ENCODE peak calls at places on chromosomes 4 and X, in five cellular contexts. N is H9, D is mesenchymal stem cell, S is trophoblast cell, X is H1. W is an unnamed sample.

GRCh38 chr4:9825049-9825448 is 43.6 kb downstream of the DRD5 start:
- DNase-seq in N (no peak), D (no peak), S (no peak), X (no peak), W (no peak)

GRCh38 chr4:117577686-117578085 is 456.6 kb upstream of the NDST3 start:
- DNase-seq in N (no peak), D (peak), S (peak), X (no peak), W (no peak)

GRCh38 chr4:185115827-185116232 is 27.2 kb upstream of the SLC25A4 start:
- DNase-seq in N (peak), D (peak), S (peak), X (peak), W (no peak)

GRCh38 chr4:68132342-68132741 is 2.7 kb upstream of the TMPRSS11F start:
- DNase-seq in N (no peak), D (no peak), S (no peak), X (no peak), W (no peak)

GRCh38 chrX:43266487-43266886 is 389.6 kb upstream of the MAOA start:
- DNase-seq in N (no peak), D (no peak), S (no peak), X (no peak), W (no peak)

GRCh38 chr4:151029537-151029936 is 14.5 kb upstream of the LRBA start:
- DNase-seq in N (no peak), D (no peak), S (no peak), X (no peak), W (no peak)

GRCh38 chr4:184649971-184650855 is 675 bp downstream of the PRIMPOL start:
- DNase-seq in N (no peak), D (peak), S (peak), X (no peak), W (peak)

GRCh38 chrX:56745019-56745418 is 16.0 kb downstream of the NBDY start:
- DNase-seq in N (no peak), D (peak), S (peak), X (no peak), W (no peak)

GRCh38 chr4:128768373-128768996 is 41.0 kb upstream of the JADE1 start:
- DNase-seq in N (no peak), D (peak), S (peak), X (no peak), W (no peak)

GRCh38 chr4:158826882-158827281 is 58.1 kb downstream of the FNIP2 start:
- DNase-seq in N (no peak), D (no peak), S (peak), X (no peak), W (no peak)

GRCh38 chr4:1421650-1422049 is 15.4 kb upstream of the NKX1-1 start:
- DNase-seq in N (no peak), D (no peak), S (no peak), X (no peak), W (no peak)

GRCh38 chr4:53576676-53577372 is 14.5 kb downstream of the LNX1 start:
- DNase-seq in N (no peak), D (peak), S (peak), X (no peak), W (no peak)

GRCh38 chrX:261167-261857 is 19.9 kb upstream of the PLCXD1 start:
- DNase-seq in N (peak), D (peak), S (no peak), X (no peak), W (no peak)

GRCh38 chr4:109801099-109801789 is 555 bp downstream of the CFI start:
- DNase-seq in N (no peak), D (no peak), S (no peak), X (no peak), W (no peak)

GRCh38 chrX:13690836-13691235 is 1.9 kb downstream of the RAB9A start:
- DNase-seq in N (no peak), D (no peak), S (peak), X (no peak), W (no peak)

GRCh38 chr4:47419296-47419695 is 44.2 kb downstream of the COMMD8 start:
- DNase-seq in N (no peak), D (no peak), S (no peak), X (no peak), W (no peak)

GRCh38 chr4:147571021-147571770 is 46.0 kb upstream of the TMEM184C start:
- DNase-seq in N (no peak), D (peak), S (no peak), X (no peak), W (no peak)
- H3K23ac ChIP-seq in N (no peak), D (no peak), S (no peak), X (no peak), W (no peak)

GRCh38 chr4:121555315-121556107 is 141.3 kb downstream of the ANXA5 start:
- DNase-seq in N (no peak), D (no peak), S (peak), X (no peak), W (no peak)

GRCh38 chr4:121554377-121554776 is 142.4 kb downstream of the ANXA5 start:
- DNase-seq in N (no peak), D (no peak), S (no peak), X (no peak), W (no peak)

GRCh38 chr4:121551881-121552280 is 144.9 kb downstream of the ANXA5 start:
- DNase-seq in N (no peak), D (peak), S (no peak), X (no peak), W (no peak)

GRCh38 chr4:121551271-121551670 is 145.5 kb downstream of the ANXA5 start:
- DNase-seq in N (no peak), D (no peak), S (peak), X (no peak), W (no peak)
- H2BK12ac ChIP-seq in N (no peak), D (no peak), S (no peak), X (no peak), W (no peak)

DNA sequence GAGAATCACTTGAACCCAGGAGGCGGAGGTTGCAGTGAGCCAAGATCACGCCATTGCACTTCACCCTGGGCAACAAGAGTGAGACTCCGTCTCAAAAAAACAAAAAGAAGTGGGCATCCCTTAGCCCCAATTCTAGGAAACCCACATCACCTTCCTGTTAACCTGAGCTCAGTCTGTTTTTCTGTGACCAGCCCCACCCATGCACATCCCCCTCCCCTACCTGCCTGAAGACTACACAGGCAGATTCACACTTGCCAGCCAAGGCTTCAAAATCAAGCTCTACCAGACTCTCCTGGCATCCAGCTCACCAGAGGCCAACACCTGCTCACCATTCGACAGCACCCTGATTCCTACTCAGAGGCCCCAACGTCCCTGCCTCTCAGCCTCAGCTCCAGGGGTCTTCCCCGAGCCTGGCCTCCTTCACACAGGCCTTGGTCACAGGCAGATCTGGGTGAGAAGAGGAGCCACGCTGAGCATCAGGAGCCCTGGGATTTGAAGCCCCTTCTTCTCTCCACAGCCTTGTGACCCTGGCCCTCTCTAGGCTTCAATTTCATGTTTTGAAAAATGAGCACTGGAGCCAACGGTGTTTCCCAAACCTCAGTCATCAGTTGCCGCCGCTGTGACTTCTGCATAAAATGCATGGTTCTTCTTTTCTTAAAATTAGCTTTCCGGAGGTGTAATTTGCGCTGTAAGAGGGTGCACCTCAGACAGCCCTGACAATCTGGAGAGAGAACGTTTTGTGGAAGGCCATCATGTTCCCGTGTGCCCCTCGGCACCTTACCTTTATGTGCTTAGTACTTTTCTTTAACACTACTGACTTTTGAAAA is 47.3 kb downstream of the JAKMIP1 start:
- DNase-seq in N (no peak), D (no peak), S (no peak), X (no peak), W (no peak)
- H3K23ac ChIP-seq in N (no peak), D (no peak), S (no peak), X (no peak), W (no peak)

GRCh38 chr4:7648813-7649395 is 214.2 kb upstream of the PSAPL1 start:
- DNase-seq in N (no peak), D (no peak), S (no peak), X (no peak), W (no peak)
- H2BK12ac ChIP-seq in N (no peak), D (peak), S (no peak), X (no peak), W (no peak)

W was measured in neuronal stem cell.